ENCODE peak calls at places on chromosome 16, in nine cellular contexts. Q, S, O, D, Z, U, F, L and E are unnamed samples.
A peak's percentile ranks its signal among the peaks of the same experiment; 100 is the strongest.

GRCh38 chr16:47858333-47859067 is 297.3 kb downstream of the ABCC12 start:
- DNase-seq in F (no peak), Q (no peak), L (no peak), U (no peak), Z (no peak), O (no peak), D (no peak), S (no peak), E (no peak)

GRCh38 chr16:11036868-11037410 is 92.6 kb downstream of the CLEC16A start:
- DNase-seq in Q (no peak), S (no peak), U (no peak), Z (no peak), L (no peak), D (no peak), F (no peak), O (no peak), E (no peak)

GRCh38 chr16:3348547-3349167 is 7.0 kb upstream of the OR2C1 start:
- DNase-seq in O (no peak), D (no peak), Q (no peak), F (no peak), S (no peak), U (no peak), Z (peak; percentile 70), L (no peak), E (no peak)

GRCh38 chr16:68200120-68200783 is 35.7 kb downstream of the ESRP2 start:
- DNase-seq in U (no peak), F (no peak), L (no peak), D (no peak), O (no peak), S (no peak), Q (peak; percentile 26), Z (peak; percentile 5), E (no peak)

GRCh38 chr16:80526418-80527061 is 14.3 kb upstream of the DYNLRB2 start:
- DNase-seq in O (no peak), L (peak; percentile 47), Z (peak; percentile 79), S (no peak), D (peak; percentile 67), U (peak; percentile 38), F (peak; percentile 30), Q (peak; percentile 69), E (peak; percentile 54)

GRCh38 chr16:72139908-72140307 is 32.0 kb downstream of the PMFBP1 start:
- DNase-seq in F (no peak), Q (no peak), Z (no peak), S (no peak), L (no peak), O (no peak), U (no peak), D (no peak), E (no peak)

GRCh38 chr16:17231972-17232371 is 238.8 kb downstream of the XYLT1 start:
- DNase-seq in Q (no peak), F (no peak), S (no peak), D (no peak), O (no peak), Z (no peak), U (no peak), L (no peak), E (no peak)

GRCh38 chr16:67543036-67543435 is 14.4 kb downstream of the RIPOR1 start:
- DNase-seq in L (no peak), Q (no peak), O (no peak), D (no peak), S (no peak), U (no peak), F (no peak), Z (no peak), E (no peak)

GRCh38 chr16:80309178-80309577 is 231.6 kb upstream of the DYNLRB2 start:
- DNase-seq in D (no peak), L (no peak), Q (no peak), O (no peak), F (no peak), U (no peak), Z (no peak), S (no peak), E (no peak)

GRCh38 chr16:78352184-78352583 is 252.7 kb downstream of the WWOX start:
- DNase-seq in D (no peak), Q (no peak), L (no peak), Z (no peak), U (no peak), O (no peak), F (no peak), S (no peak), E (no peak)

GRCh38 chr16:67878232-67878631 is 5.4 kb downstream of the EDC4 start:
- DNase-seq in S (no peak), F (no peak), U (no peak), O (no peak), Q (no peak), D (no peak), Z (no peak), L (no peak), E (no peak)

GRCh38 chr16:53849585-53849984 is 145.6 kb downstream of the FTO start:
- DNase-seq in L (no peak), F (no peak), Z (no peak), Q (no peak), U (no peak), O (no peak), S (no peak), D (no peak), E (no peak)

GRCh38 chr16:48347191-48347860 is 37.9 kb downstream of the SIAH1 start:
- DNase-seq in O (no peak), L (no peak), F (no peak), U (no peak), S (no peak), Q (no peak), Z (no peak), D (no peak), E (no peak)

GRCh38 chr16:67384778-67385510 is 8.4 kb downstream of the TPPP3 start:
- DNase-seq in O (no peak), L (no peak), Q (no peak), F (no peak), S (no peak), D (no peak), Z (no peak), U (no peak), E (no peak)

GRCh38 chr16:9966569-9967157 is 215.6 kb downstream of the GRIN2A start:
- DNase-seq in D (no peak), Q (peak; percentile 1), L (no peak), O (no peak), S (no peak), U (no peak), F (peak; percentile 7), Z (no peak), E (no peak)

GRCh38 chr16:28982949-28983348 is 1.9 kb upstream of the LAT start:
- DNase-seq in L (no peak), O (no peak), S (no peak), F (no peak), D (no peak), Q (no peak), Z (no peak), U (no peak), E (no peak)

GRCh38 chr16:27928542-27928941 is 135.0 kb downstream of the GSG1L start:
- DNase-seq in L (no peak), Q (no peak), Z (no peak), U (no peak), F (no peak), O (peak; percentile 42), S (no peak), D (no peak), E (no peak)

GRCh38 chr16:87834668-87835473 is 34.4 kb downstream of the SLC7A5 start:
- DNase-seq in Q (peak; percentile 31), L (no peak), S (no peak), Z (peak; percentile 87), D (no peak), U (no peak), F (no peak), O (no peak), E (no peak)

GRCh38 chr16:29675811-29676643 is 3.0 kb upstream of the QPRT start:
- DNase-seq in U (no peak), O (no peak), Z (peak; percentile 56), S (no peak), Q (no peak), F (no peak), L (peak; percentile 34), D (no peak), E (no peak)

GRCh38 chr16:76360384-76360783 is 83.2 kb downstream of the CNTNAP4 start:
- DNase-seq in Z (peak; percentile 70), O (no peak), Q (no peak), S (no peak), F (no peak), U (no peak), D (no peak), L (no peak), E (no peak)

GRCh38 chr16:83307206-83307990 is 500.4 kb upstream of the HSBP1 start:
- DNase-seq in D (no peak), L (no peak), U (no peak), S (no peak), Z (no peak), O (no peak), F (no peak), Q (no peak), E (no peak)

GRCh38 chr16:64449511-64449910 is 672.4 kb downstream of the CDH11 start:
- DNase-seq in L (no peak), O (no peak), U (no peak), F (no peak), D (no peak), S (no peak), Q (no peak), Z (no peak), E (no peak)

GRCh38 chr16:2983706-2984136 is 3.5 kb upstream of the PKMYT1 start:
- DNase-seq in F (peak; percentile 82), S (peak; percentile 52), O (peak; percentile 95), L (no peak), D (peak; percentile 79), Q (peak; percentile 80), Z (peak; percentile 82), U (peak; percentile 57), E (peak; percentile 82)

GRCh38 chr16:20740901-20741491 is 622 bp downstream of the THUMPD1 start:
- DNase-seq in Q (peak; percentile 75), F (peak; percentile 89), Z (peak; percentile 87), L (peak; percentile 82), U (peak; percentile 89), O (peak; percentile 97), S (peak; percentile 79), D (peak; percentile 54), E (peak; percentile 93)

GRCh38 chr16:46972971-46973456 is 460 bp downstream of the DNAJA2 start:
- DNase-seq in Z (peak; percentile 40), U (peak; percentile 27), L (peak; percentile 5), O (peak; percentile 81), Q (no peak), D (peak; percentile 26), F (peak; percentile 47), S (peak; percentile 20), E (peak; percentile 44)

GRCh38 chr16:79093554-79093967 is 507.0 kb downstream of the MAF start:
- DNase-seq in U (peak; percentile 30), Z (no peak), O (no peak), L (peak; percentile 51), S (no peak), Q (no peak), D (no peak), F (peak; percentile 45), E (no peak)

GRCh38 chr16:4032768-4033167 is 83.5 kb downstream of the ADCY9 start:
- DNase-seq in F (peak; percentile 7), S (no peak), Z (no peak), D (no peak), Q (peak; percentile 32), L (no peak), U (peak; percentile 30), O (peak; percentile 89), E (peak; percentile 94)

GRCh38 chr16:19393226-19394074 is 24.2 kb upstream of the TMC5 start:
- DNase-seq in S (no peak), O (no peak), D (peak; percentile 3), L (no peak), F (no peak), Q (peak; percentile 42), Z (no peak), U (no peak), E (no peak)

GRCh38 chr16:57618306-57619132 is 9.9 kb upstream of the ADGRG1 start:
- DNase-seq in L (no peak), D (no peak), Z (peak; percentile 54), U (no peak), Q (no peak), F (no peak), O (peak; percentile 56), S (no peak), E (peak; percentile 61)

GRCh38 chr16:52837251-52837650 is 215.4 kb downstream of the CHD9NB start:
- DNase-seq in O (no peak), U (no peak), Z (no peak), L (no peak), F (no peak), Q (peak; percentile 23), S (no peak), D (no peak), E (no peak)

GRCh38 chr16:720990-721764 is at the start of gene ANTKMT:
- DNase-seq in Z (peak; percentile 95), D (peak; percentile 88), F (peak; percentile 77), S (no peak), L (peak; percentile 81), O (peak; percentile 92), Q (peak; percentile 65), U (peak; percentile 68), E (peak; percentile 91)